ENCODE peak calls at places on chromosomes 5 and 9, in eight cellular contexts. J is AG09309; W is activated T-cell treated with anti-CD3 and anti-CD28 coated beads, Interleukin-2, amount 50 U/mL, for 1 hour; Q is GM13976; U is NCI-H1105 treated with DMSO at 0.1 percent for 48 hours; T is stimulated activated naive B cell treated with anti-CD40 and anti-IgM and Interleukin-4, amounts not matched to agents 10 μg/mL and 1 μg/mL and 100 μg/mL, for 72 hours; X is GM06990; V is HEK293T. I is an unnamed sample.

GRCh38 chr5:112930082-112930344 is 8.0 kb upstream of the REEP5 start:
- DNase-seq in U (no peak), J (no peak), V (no peak), X (peak; percentile 57), W (no peak), T (no peak), Q (peak; percentile 37), I (no peak)

GRCh38 chr9:114720296-114720695 is 38.3 kb upstream of the TEX48 start:
- DNase-seq in W (no peak), X (no peak), Q (no peak), V (no peak), J (no peak), U (no peak), T (no peak), I (no peak)

GRCh38 chr9:128121924-128122808 is 5.4 kb downstream of the PTGES2 start:
- DNase-seq in Q (no peak), T (no peak), V (no peak), W (no peak), X (no peak), U (no peak), J (no peak), I (no peak)

GRCh38 chr5:133274597-133274935 is 222.8 kb downstream of the HSPA4 start:
- DNase-seq in W (no peak), T (no peak), J (no peak), U (no peak), V (peak; percentile 44), Q (no peak), X (no peak), I (no peak)

GRCh38 chr9:69577123-69577522 is 95.0 kb downstream of the APBA1 start:
- DNase-seq in W (no peak), U (no peak), T (no peak), Q (no peak), X (no peak), V (no peak), J (no peak), I (no peak)

GRCh38 chr9:127422787-127423186 is 1.4 kb upstream of the ZNF79 start:
- DNase-seq in U (no peak), Q (no peak), X (no peak), W (no peak), V (no peak), T (no peak), J (no peak), I (no peak)

GRCh38 chr5:147673276-147673675 is 109.3 kb downstream of the JAKMIP2 start:
- DNase-seq in Q (no peak), J (no peak), T (no peak), X (no peak), W (no peak), V (no peak), U (no peak), I (peak; percentile 56)

GRCh38 chr9:3879731-3880493 is 354.1 kb upstream of the RFX3 start:
- DNase-seq in J (no peak), Q (no peak), T (no peak), X (no peak), W (no peak), U (peak; percentile 95), V (no peak), I (peak; percentile 49)

GRCh38 chr5:64637837-64638443 is 52.4 kb upstream of the SHISAL2B start:
- DNase-seq in Q (no peak), X (no peak), W (no peak), U (no peak), J (no peak), T (no peak), V (no peak), I (no peak)

GRCh38 chr9:5553211-5553610 is 42.9 kb downstream of the PDCD1LG2 start:
- DNase-seq in Q (no peak), X (no peak), T (no peak), W (no peak), J (peak; percentile 59), V (no peak), U (no peak), I (no peak)

GRCh38 chr9:127598839-127599549 is 13.1 kb upstream of the STXBP1 start:
- DNase-seq in Q (no peak), U (no peak), V (no peak), X (no peak), W (no peak), T (no peak), J (no peak), I (peak; percentile 11)

GRCh38 chr5:54309751-54310432 is 481 bp downstream of the ARL15 start:
- DNase-seq in T (peak; percentile 5), V (peak; percentile 50), X (no peak), Q (peak; percentile 20), W (peak; percentile 42), J (no peak), U (peak; percentile 43), I (peak; percentile 29)